ENCODE peak calls at places on chromosomes 11 and 22, in five cellular contexts. J, U, P, L and D are unnamed samples.

GRCh38 chr11:73384871-73385692 is 8.9 kb downstream of the RELT start:
- DNase-seq in J (no peak), U (no peak), P (peak; percentile 67), L (no peak), D (no peak)

GRCh38 chr11:64060861-64061444 is 25.2 kb downstream of the FLRT1 start:
- DNase-seq in J (peak; percentile 70), U (peak; percentile 9), P (peak; percentile 67), L (peak; percentile 34), D (no peak)

GRCh38 chr11:17745032-17745772 is 10.6 kb downstream of the KCNC1 start:
- DNase-seq in J (no peak), U (no peak), P (no peak), L (no peak), D (no peak)

GRCh38 chr11:36077886-36078685 is 134.2 kb downstream of the LDLRAD3 start:
- DNase-seq in J (no peak), U (peak; percentile 89), P (no peak), L (no peak), D (peak; percentile 72)

GRCh38 chr22:27796829-27797792 is 4.4 kb downstream of the MN1 start:
- DNase-seq in J (no peak), U (no peak), P (no peak), L (no peak), D (no peak)

GRCh38 chr22:35842954-35843353 is 125.3 kb downstream of the APOL5 start:
- DNase-seq in J (peak; percentile 40), U (peak; percentile 58), P (peak; percentile 16), L (peak; percentile 73), D (no peak)

GRCh38 chr11:36235750-36236149 is 53.5 kb downstream of the COMMD9 start:
- DNase-seq in J (no peak), U (no peak), P (no peak), L (no peak), D (no peak)

GRCh38 chr11:42957831-42958230 is 354.0 kb upstream of the API5 start:
- DNase-seq in J (no peak), U (no peak), P (no peak), L (no peak), D (no peak)

GRCh38 chr22:21009638-21010425 is 5.1 kb upstream of the P2RX6 start:
- DNase-seq in J (peak; percentile 70), U (peak; percentile 53), P (peak; percentile 55), L (peak; percentile 22), D (no peak)

GRCh38 chr11:109731451-109731850 is 309.5 kb downstream of the C11orf87 start:
- DNase-seq in J (no peak), U (peak; percentile 25), P (no peak), L (no peak), D (no peak)

GRCh38 chr11:129373489-129373953 is 2.1 kb upstream of the BARX2 start:
- DNase-seq in J (no peak), U (peak; percentile 41), P (no peak), L (no peak), D (no peak)

GRCh38 chr11:61959026-61959608 is 8.3 kb downstream of the FTH1 start:
- DNase-seq in J (no peak), U (no peak), P (no peak), L (no peak), D (no peak)

GRCh38 chr11:1939006-1939626 is 8.0 kb upstream of the MRPL23 start:
- DNase-seq in J (peak; percentile 3), U (peak; percentile 11), P (peak; percentile 49), L (no peak), D (peak; percentile 68)

GRCh38 chr22:44395116-44396005 is 82.6 kb upstream of the SHISAL1 start:
- DNase-seq in J (no peak), U (no peak), P (no peak), L (no peak), D (peak; percentile 83)

GRCh38 chr11:3227568-3228444 is 4.4 kb downstream of the MRGPRE start:
- DNase-seq in J (no peak), U (no peak), P (no peak), L (no peak), D (peak; percentile 84)

GRCh38 chr11:70099578-70100282 is 21.6 kb downstream of the ANO1 start:
- DNase-seq in J (no peak), U (no peak), P (no peak), L (no peak), D (no peak)

GRCh38 chr11:129750343-129751292 is 65.0 kb upstream of the TMEM45B start:
- DNase-seq in J (peak; percentile 83), U (peak; percentile 79), P (peak; percentile 75), L (peak; percentile 79), D (peak; percentile 90)

GRCh38 chr11:96827164-96827563 is 437.4 kb downstream of the JRKL start:
- DNase-seq in J (peak; percentile 6), U (peak; percentile 22), P (no peak), L (peak; percentile 3), D (no peak)

GRCh38 chr22:31489632-31490495 is at the start of gene EIF4ENIF1:
- DNase-seq in J (peak; percentile 82), U (peak; percentile 86), P (peak; percentile 83), L (peak; percentile 80), D (peak; percentile 93)

GRCh38 chr11:70243912-70244652 is 26.4 kb upstream of the PPFIA1 start:
- DNase-seq in J (no peak), U (peak; percentile 71), P (no peak), L (peak; percentile 24), D (no peak)

GRCh38 chr11:62033191-62034044 is 66.0 kb upstream of the FTH1 start:
- DNase-seq in J (no peak), U (peak; percentile 41), P (no peak), L (no peak), D (no peak)

GRCh38 chr22:18970180-18970947 is 34.3 kb upstream of the PRODH start:
- DNase-seq in J (peak; percentile 69), U (no peak), P (no peak), L (peak; percentile 34), D (no peak)

GRCh38 chr11:112343368-112344039 is 82.8 kb upstream of the PLET1 start:
- DNase-seq in J (no peak), U (peak; percentile 71), P (no peak), L (no peak), D (no peak)

GRCh38 chr11:128448487-128448886 is 138.9 kb downstream of the ETS1 start:
- DNase-seq in J (no peak), U (peak; percentile 83), P (no peak), L (peak; percentile 75), D (no peak)

GRCh38 chr11:83063073-83063754 is 8.5 kb downstream of the RAB30 start:
- DNase-seq in J (no peak), U (peak; percentile 78), P (peak; percentile 36), L (no peak), D (no peak)

GRCh38 chr11:19727246-19727645 is 14.6 kb downstream of the NAV2 start:
- DNase-seq in J (no peak), U (peak; percentile 75), P (no peak), L (no peak), D (no peak)

GRCh38 chr11:17458268-17458667 is 18.4 kb downstream of the ABCC8 start:
- DNase-seq in J (peak; percentile 22), U (no peak), P (no peak), L (no peak), D (no peak)

GRCh38 chr11:289706-290620 is 1.0 kb downstream of the PGGHG start:
- DNase-seq in J (no peak), U (no peak), P (peak; percentile 52), L (no peak), D (no peak)

GRCh38 chr11:78708388-78708787 is 133.7 kb upstream of the NARS2 start:
- DNase-seq in J (no peak), U (peak; percentile 5), P (no peak), L (no peak), D (no peak)

GRCh38 chr11:45208135-45208534 is 61.7 kb downstream of the PRDM11 start:
- DNase-seq in J (no peak), U (no peak), P (no peak), L (no peak), D (no peak)

GRCh38 chr11:67434395-67434881 is 3.0 kb downstream of the PTPRCAP start:
- DNase-seq in J (no peak), U (no peak), P (peak; percentile 68), L (no peak), D (no peak)

GRCh38 chr11:79054636-79055035 is 386.2 kb downstream of the TENM4 start:
- DNase-seq in J (no peak), U (peak; percentile 32), P (no peak), L (no peak), D (no peak)

GRCh38 chr11:62789576-62789975 is 2.2 kb downstream of the TMEM223 start:
- DNase-seq in J (no peak), U (no peak), P (no peak), L (no peak), D (no peak)

GRCh38 chr11:497565-498296 is 9.3 kb downstream of the RNH1 start:
- DNase-seq in J (no peak), U (no peak), P (no peak), L (no peak), D (no peak)

GRCh38 chr11:33350287-33350686 is 93.1 kb downstream of the HIPK3 start:
- DNase-seq in J (no peak), U (no peak), P (no peak), L (no peak), D (no peak)

GRCh38 chr11:33347490-33348125 is 90.4 kb downstream of the HIPK3 start:
- DNase-seq in J (no peak), U (no peak), P (peak; percentile 12), L (no peak), D (no peak)

GRCh38 chr11:33339247-33339646 is 82.1 kb downstream of the HIPK3 start:
- DNase-seq in J (no peak), U (no peak), P (no peak), L (no peak), D (no peak)

DNA sequence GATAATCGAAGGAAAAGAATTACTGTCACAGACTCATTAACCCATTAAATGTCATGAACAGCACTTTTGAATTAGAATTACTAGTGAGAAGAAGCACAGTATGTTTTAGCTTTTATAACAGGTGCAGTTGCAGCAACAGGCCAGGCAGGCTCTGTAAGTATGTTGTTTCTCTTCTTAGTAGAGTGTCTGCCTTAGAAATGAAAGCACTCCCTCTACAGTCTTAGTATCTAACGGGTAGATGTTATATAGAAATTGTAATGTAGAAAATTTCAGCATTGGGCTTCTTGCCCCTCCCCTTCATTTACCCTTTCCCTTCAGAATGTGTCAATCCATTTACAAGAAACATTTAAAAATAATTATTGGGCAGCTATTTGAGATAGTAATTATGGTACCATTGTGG is 87.4 kb downstream of the HIPK3 start:
- DNase-seq in J (no peak), U (no peak), P (no peak), L (peak; percentile 43), D (no peak)
- TF ChIP-seq CTCF in J (no peak), U (no peak), P (no peak), L (no peak), D (peak; percentile 41)

GRCh38 chr11:125554038-125554437 is 15.2 kb upstream of the EI24 start:
- DNase-seq in J (no peak), U (no peak), P (no peak), L (no peak), D (no peak)
- TF ChIP-seq CTCF in J (no peak), U (no peak), P (no peak), L (no peak), D (no peak)

GRCh38 chr11:9060700-9061111 is 30.7 kb downstream of the SCUBE2 start:
- DNase-seq in J (no peak), U (peak; percentile 9), P (peak; percentile 87), L (peak; percentile 34), D (no peak)
- TF ChIP-seq CTCF in J (peak; percentile 39), U (peak; percentile 15), P (no peak), L (no peak), D (no peak)

DNA sequence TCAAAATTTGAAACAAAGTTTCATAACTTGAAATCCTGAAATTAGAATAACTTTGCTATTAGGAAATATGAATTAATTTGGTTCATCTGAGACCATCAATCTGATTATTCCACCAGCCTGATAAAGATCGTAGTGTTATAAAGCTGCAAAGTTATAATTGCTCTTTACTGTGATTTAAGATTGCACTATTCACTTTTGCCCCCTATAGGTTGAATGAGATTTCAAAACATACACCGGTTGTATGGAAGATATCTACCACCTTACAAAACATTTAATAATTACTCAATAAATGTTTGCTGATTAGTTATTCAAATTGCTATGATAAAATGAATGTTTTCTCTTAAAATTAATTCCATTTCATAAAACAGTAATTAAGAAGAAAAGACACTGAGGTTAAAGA is 26.1 kb downstream of the APIP start:
- DNase-seq in J (no peak), U (peak; percentile 23), P (no peak), L (peak; percentile 14), D (no peak)
- TF ChIP-seq CTCF in J (no peak), U (peak; percentile 46), P (no peak), L (peak; percentile 55), D (peak; percentile 35)